ENCODE peak calls at places on chromosomes 3 and 15, in four cellular contexts. F is K562, P is endothelial cell of umbilical vein, V is HepG2. D is an unnamed sample.

GRCh38 chr15:61880079-61880478 is 180.2 kb downstream of the VPS13C start:
- DNase-seq in F (no peak), P (no peak), V (no peak), D (no peak)

GRCh38 chr15:48191574-48192225 is at the start of gene CTXN2:
- DNase-seq in F (no peak), P (no peak), V (no peak), D (peak; percentile 54)

GRCh38 chr3:190175490-190175889 is 54.8 kb upstream of the P3H2 start:
- DNase-seq in F (no peak), P (no peak), V (no peak), D (no peak)

GRCh38 chr15:40932146-40932545 is 3.0 kb downstream of the DLL4 start:
- DNase-seq in F (no peak), P (no peak), V (no peak), D (no peak)

GRCh38 chr3:14266361-14266760 is 87.7 kb downstream of the LSM3 start:
- DNase-seq in F (no peak), P (no peak), V (no peak), D (no peak)

GRCh38 chr15:80977627-80978036 is 12.0 kb downstream of the MESD start:
- DNase-seq in F (peak; percentile 77), P (peak; percentile 62), V (peak; percentile 35), D (no peak)

GRCh38 chr3:109432833-109433232 is 95.5 kb upstream of the DPPA4 start:
- DNase-seq in F (no peak), P (no peak), V (no peak), D (peak; percentile 43)

GRCh38 chr3:156676467-156677119 is 2.2 kb downstream of the TIPARP start:
- DNase-seq in F (no peak), P (no peak), V (no peak), D (no peak)

GRCh38 chr3:126982522-126983175 is at the start of gene PLXNA1:
- DNase-seq in F (peak; percentile 84), P (peak; percentile 81), V (peak; percentile 44), D (peak; percentile 94)

GRCh38 chr3:117480493-117480892 is 770.9 kb downstream of the TUSC7 start:
- DNase-seq in F (no peak), P (no peak), V (no peak), D (no peak)

GRCh38 chr3:184560992-184561328 is 625 bp upstream of the EPHB3 start:
- DNase-seq in F (no peak), P (no peak), V (no peak), D (no peak)

GRCh38 chr3:134363381-134363755 is 10.9 kb downstream of the AMOTL2 start:
- DNase-seq in F (peak; percentile 14), P (peak; percentile 13), V (no peak), D (no peak)

GRCh38 chr3:147572970-147573340 is 163.8 kb downstream of the ZIC1 start:
- DNase-seq in F (no peak), P (no peak), V (no peak), D (no peak)

GRCh38 chr3:54999801-55000200 is 71.9 kb upstream of the LRTM1 start:
- DNase-seq in F (no peak), P (no peak), V (no peak), D (no peak)

GRCh38 chr3:15820911-15821310 is 23.1 kb upstream of the ANKRD28 start:
- DNase-seq in F (no peak), P (no peak), V (no peak), D (no peak)

GRCh38 chr15:40430271-40430805 is 10.4 kb upstream of the BAHD1 start:
- DNase-seq in F (peak; percentile 65), P (no peak), V (no peak), D (no peak)

GRCh38 chr3:13073042-13073906 is at the start of gene IQSEC1:
- DNase-seq in F (peak; percentile 70), P (no peak), V (no peak), D (no peak)

GRCh38 chr15:70627734-70628541 is 135.4 kb downstream of the UACA start:
- DNase-seq in F (no peak), P (no peak), V (no peak), D (no peak)

GRCh38 chr3:8972614-8973013 is 9.3 kb upstream of the RAD18 start:
- DNase-seq in F (peak; percentile 91), P (peak; percentile 36), V (peak; percentile 20), D (no peak)

GRCh38 chr3:156388469-156389150 is 166.3 kb downstream of the SSR3 start:
- DNase-seq in F (no peak), P (peak; percentile 17), V (no peak), D (no peak)

GRCh38 chr3:191721983-191722382 is 261.0 kb downstream of the PYDC2 start:
- DNase-seq in F (no peak), P (peak; percentile 20), V (peak; percentile 78), D (no peak)

GRCh38 chr3:55075846-55076245 is 148.0 kb upstream of the LRTM1 start:
- DNase-seq in F (no peak), P (no peak), V (no peak), D (no peak)

GRCh38 chr3:138089091-138089490 is 26.3 kb downstream of the DZIP1L start:
- DNase-seq in F (no peak), P (no peak), V (peak; percentile 11), D (no peak)

GRCh38 chr3:188294113-188294512 is 140.2 kb downstream of the LPP start:
- DNase-seq in F (no peak), P (no peak), V (no peak), D (no peak)

DNA sequence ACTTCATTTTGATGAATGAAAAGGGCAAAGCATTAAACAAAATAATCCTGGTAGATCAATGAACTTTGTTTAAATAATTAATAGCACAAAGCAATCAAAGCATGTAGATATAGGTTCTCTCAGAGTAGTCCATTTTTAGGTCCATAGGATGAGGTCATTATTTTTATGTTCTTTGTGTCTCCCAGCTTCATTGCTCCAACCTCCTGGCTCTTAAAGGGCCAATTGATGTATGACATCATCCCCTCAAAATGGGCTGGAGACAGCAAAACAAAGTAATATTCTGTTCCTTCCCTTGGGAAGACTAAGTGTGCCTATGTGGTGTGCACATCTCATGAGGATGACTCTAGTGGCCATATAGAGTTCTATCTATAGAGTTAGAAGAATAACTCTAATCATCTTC is 49.5 kb downstream of the HMG20A start:
- DNase-seq in F (no peak), P (no peak), V (no peak), D (no peak)
- H3K4me1 ChIP-seq in F (no peaks in the 10 kb centered on the region), P (peaks cover 3% of the 10 kb centered on the region), V (peaks cover 5% of the 10 kb centered on the region), D (peaks cover 2% of the 10 kb centered on the region)

GRCh38 chr3:60841355-60841754 is 409.9 kb downstream of the FHIT start:
- DNase-seq in F (no peak), P (no peak), V (peak; percentile 74), D (no peak)
- TF ChIP-seq JUN in F (no peak), P (no peak), V (no peak), D (no peak)

DNA sequence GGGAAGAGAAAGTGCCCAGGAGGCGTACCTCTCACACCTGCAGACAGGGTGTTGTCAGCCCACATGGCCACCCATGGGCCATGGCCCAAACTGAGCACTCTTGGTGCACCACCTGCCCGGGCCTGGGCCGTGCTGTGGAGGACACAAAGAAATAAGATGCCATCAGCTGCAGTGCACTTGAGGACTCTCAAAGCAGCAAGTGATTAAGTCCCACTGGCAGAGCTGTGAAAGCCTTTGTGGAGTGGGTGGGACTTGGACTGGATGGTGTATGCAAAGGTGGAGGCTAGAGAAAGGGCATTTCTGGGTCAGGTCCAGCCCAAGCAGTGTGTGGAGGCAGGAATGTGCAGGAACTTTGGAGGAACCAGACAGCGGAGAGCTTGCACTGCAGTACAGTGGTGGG is 122.3 kb downstream of the MEGF11 start:
- DNase-seq in F (no peak), P (no peak), V (no peak), D (no peak)
- H2AFZ ChIP-seq in F (no peak overlapping the region), P (no peak overlapping the region), V (no peak overlapping the region), D (no peak overlapping the region)

DNA sequence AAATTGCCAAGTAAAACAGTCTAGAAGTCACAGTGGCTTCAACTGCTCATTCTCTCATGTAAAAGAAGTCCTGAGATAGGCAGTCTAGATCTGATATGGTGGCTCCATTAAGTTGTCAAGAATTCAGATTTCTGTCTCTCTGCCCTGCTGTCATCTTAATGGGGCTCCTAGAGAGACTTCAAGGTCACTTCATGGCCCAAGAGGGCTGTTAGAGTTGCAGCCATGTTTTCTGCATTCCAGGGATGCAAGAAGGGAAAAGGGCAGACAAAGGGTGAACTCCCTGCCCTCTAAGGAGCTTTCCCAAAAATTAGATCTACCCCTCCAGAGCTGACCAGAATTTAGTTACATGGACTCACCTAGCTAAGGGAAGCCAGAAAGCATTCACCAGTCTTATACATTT is 23.1 kb downstream of the ABHD2 start:
- DNase-seq in F (no peak), P (no peak), V (no peak), D (no peak)
- H3K4me1 ChIP-seq in F (peaks cover 51% of the 10 kb centered on the region), P (peaks cover 16% of the 10 kb centered on the region), V (peaks cover 77% of the 10 kb centered on the region), D (peaks cover 16% of the 10 kb centered on the region)

DNA sequence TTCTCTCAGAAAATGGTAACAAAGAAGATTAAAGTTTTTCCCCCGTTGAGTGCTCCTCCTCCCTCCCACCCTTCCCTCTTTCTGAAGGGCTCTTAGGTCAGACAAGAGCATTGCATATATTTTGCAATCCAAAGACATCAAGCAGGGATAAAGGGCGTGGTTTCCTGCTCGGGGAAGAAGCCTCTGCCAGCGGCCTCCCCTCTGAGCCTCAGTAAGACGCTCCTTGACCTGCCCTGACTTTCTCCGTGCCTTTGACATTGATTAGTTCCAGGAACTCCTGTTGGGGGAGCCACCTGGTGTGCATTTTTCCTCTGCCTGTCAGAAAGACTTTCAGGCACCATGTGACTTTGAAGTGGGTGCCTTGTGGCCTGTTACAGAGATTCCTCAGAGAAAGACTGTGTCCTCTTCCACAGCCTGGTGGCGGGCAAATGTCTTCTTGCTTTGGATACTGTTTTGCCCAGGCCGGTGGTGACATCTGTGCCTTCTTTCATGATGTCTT is 87.2 kb upstream of the TBL1XR1 start:
- DNase-seq in F (peak; percentile 72), P (no peak), V (peak; percentile 35), D (peak; percentile 69)
- TF ChIP-seq JUN in F (peak; percentile 35), P (no peak), V (no peak), D (no peak)

DNA sequence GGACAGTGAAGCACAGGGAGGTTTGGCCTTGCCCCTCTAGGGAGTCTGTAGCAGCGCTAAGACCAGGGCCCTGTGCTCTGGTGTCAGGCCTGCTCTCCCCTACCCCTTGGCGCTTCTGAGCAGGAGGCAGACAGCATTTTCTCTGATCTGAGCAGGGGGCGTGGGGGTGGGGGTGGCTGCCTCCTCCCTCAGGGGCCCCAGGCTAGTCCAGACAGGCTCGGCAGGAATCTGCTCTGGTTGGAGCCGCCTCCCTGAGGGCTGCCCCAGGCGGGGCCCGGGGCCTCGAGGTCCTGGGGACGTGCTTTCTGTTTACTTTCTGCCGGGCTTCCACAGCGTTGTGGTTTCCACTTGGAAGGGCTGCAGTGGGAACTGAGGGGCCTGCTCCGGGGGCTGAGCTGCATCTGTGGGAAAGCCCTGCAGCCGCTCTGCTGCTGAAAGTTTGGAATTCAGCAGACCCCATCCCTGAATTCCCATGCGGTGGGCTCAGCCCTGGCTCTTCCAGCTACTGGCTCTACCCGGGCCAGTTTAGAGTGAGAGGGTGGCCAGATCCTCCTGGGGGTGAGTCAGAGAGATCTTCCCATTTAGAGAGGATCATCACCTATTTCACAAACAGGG is 105.4 kb downstream of the LINGO1 start:
- DNase-seq in F (peak; percentile 44), P (no peak), V (peak; percentile 70), D (no peak)
- H2AFZ ChIP-seq in F (peak overlapping the region; percentile 49), P (no peak overlapping the region), V (no peak overlapping the region), D (no peak overlapping the region)